ENCODE peak calls at places on chromosome 7, in six cellular contexts. E is IMR-90; T is uterus; G is hepatocyte; Y is tibial artery; N is CD8-positive, alpha-beta T cell. S is an unnamed sample. For H3K4me1, the result is how much of the 10 kb centered on the place peaks cover.

GRCh38 chr7:44637788-44638594 is 31.6 kb downstream of the OGDH start:
- DNase-seq in E (peak), T (peak), G (peak), Y (peak), N (peak), S (no peak)

GRCh38 chr7:112873831-112874553 is 83.8 kb upstream of the TMEM168 start:
- DNase-seq in E (no peak), T (no peak), G (no peak), Y (no peak), N (no peak), S (no peak)

GRCh38 chr7:157347217-157347904 is 10.6 kb downstream of the DNAJB6 start:
- DNase-seq in E (peak), T (peak), G (peak), Y (peak), N (no peak), S (peak)

GRCh38 chr7:140036224-140036651 is 26.5 kb downstream of the PARP12 start:
- DNase-seq in E (no peak), T (no peak), G (no peak), Y (no peak), N (no peak), S (no peak)

GRCh38 chr7:25750738-25751529 is 401.1 kb upstream of the NFE2L3 start:
- DNase-seq in E (no peak), T (no peak), G (no peak), Y (no peak), N (no peak), S (no peak)

GRCh38 chr7:5396999-5397656 is 26.5 kb downstream of the TNRC18 start:
- DNase-seq in E (peak), T (peak), G (peak), Y (peak), N (peak), S (peak)

GRCh38 chr7:4682621-4683042 is 537 bp downstream of the FOXK1 start:
- DNase-seq in E (peak), T (peak), G (peak), Y (peak), N (peak), S (peak)

GRCh38 chr7:66747385-66748126 is 7.0 kb downstream of the RABGEF1 start:
- DNase-seq in E (no peak), T (no peak), G (no peak), Y (no peak), N (no peak), S (no peak)

GRCh38 chr7:149489391-149490024 is 8.1 kb downstream of the ZNF746 start:
- DNase-seq in E (no peak), T (no peak), G (no peak), Y (no peak), N (no peak), S (no peak)

GRCh38 chr7:7534031-7534430 is 1.6 kb downstream of the COL28A1 start:
- DNase-seq in E (no peak), T (no peak), G (no peak), Y (no peak), N (no peak), S (no peak)

GRCh38 chr7:12385364-12385786 is 18.3 kb downstream of the VWDE start:
- DNase-seq in E (no peak), T (no peak), G (no peak), Y (no peak), N (no peak), S (no peak)

GRCh38 chr7:158657189-158657746 is 47.3 kb downstream of the NCAPG2 start:
- DNase-seq in E (no peak), T (no peak), G (no peak), Y (no peak), N (no peak), S (no peak)

GRCh38 chr7:44201813-44202212 is 1.0 kb downstream of the YKT6 start:
- DNase-seq in E (peak), T (no peak), G (no peak), Y (no peak), N (no peak), S (no peak)

GRCh38 chr7:79241288-79242055 is 212.0 kb downstream of the MAGI2 start:
- DNase-seq in E (peak), T (no peak), G (no peak), Y (no peak), N (no peak), S (no peak)

GRCh38 chr7:70717553-70718248 is 414.2 kb upstream of the GALNT17 start:
- DNase-seq in E (no peak), T (no peak), G (no peak), Y (no peak), N (no peak), S (no peak)

GRCh38 chr7:129401968-129402860 is 32.0 kb upstream of the STRIP2 start:
- DNase-seq in E (no peak), T (no peak), G (no peak), Y (no peak), N (no peak), S (no peak)

GRCh38 chr7:46139079-46139478 is 218.0 kb upstream of the IGFBP3 start:
- DNase-seq in E (peak), T (no peak), G (peak), Y (no peak), N (no peak), S (no peak)

GRCh38 chr7:57181281-57181680 is 49.0 kb upstream of the ZNF479 start:
- DNase-seq in E (no peak), T (no peak), G (no peak), Y (no peak), N (no peak), S (no peak)

GRCh38 chr7:117427258-117427701 is at the start of gene ASZ1:
- DNase-seq in E (no peak), T (no peak), G (no peak), Y (no peak), N (no peak), S (no peak)

GRCh38 chr7:148982596-148983219 is 45.6 kb downstream of the PDIA4 start:
- DNase-seq in E (peak), T (no peak), G (peak), Y (no peak), N (no peak), S (no peak)

GRCh38 chr7:25889765-25890164 is 262.2 kb upstream of the NFE2L3 start:
- DNase-seq in E (no peak), T (no peak), G (no peak), Y (no peak), N (no peak), S (no peak)

GRCh38 chr7:159105066-159105780 is 39.4 kb downstream of the VIPR2 start:
- DNase-seq in E (no peak), T (peak), G (no peak), Y (no peak), N (no peak), S (no peak)

GRCh38 chr7:104980969-104981670 is 32.9 kb upstream of the KMT2E start:
- DNase-seq in E (peak), T (no peak), G (peak), Y (no peak), N (no peak), S (no peak)

GRCh38 chr7:1236132-1236655 is 3.5 kb downstream of the UNCX start:
- DNase-seq in E (no peak), T (no peak), G (no peak), Y (no peak), N (no peak), S (no peak)

GRCh38 chr7:49324707-49325106 is 400.4 kb downstream of the CDC14C start:
- DNase-seq in E (no peak), T (no peak), G (no peak), Y (no peak), N (no peak), S (no peak)

GRCh38 chr7:124022551-124022950 is 10.3 kb downstream of the TMEM229A start:
- DNase-seq in E (no peak), T (no peak), G (no peak), Y (no peak), N (no peak), S (no peak)

GRCh38 chr7:74606101-74606908 is 51.2 kb upstream of the GTF2I start:
- DNase-seq in E (no peak), T (no peak), G (peak), Y (no peak), N (peak), S (peak)

GRCh38 chr7:102119213-102119651 is 167.4 kb upstream of the SH2B2 start:
- DNase-seq in E (peak), T (no peak), G (no peak), Y (no peak), N (no peak), S (no peak)

GRCh38 chr7:73738220-73738611 is 386 bp downstream of the ABHD11 start:
- DNase-seq in E (peak), T (peak), G (peak), Y (no peak), N (peak), S (no peak)

GRCh38 chr7:149220534-149220933 is 18.9 kb upstream of the ZNF212 start:
- DNase-seq in E (peak), T (no peak), G (no peak), Y (no peak), N (no peak), S (no peak)

GRCh38 chr7:69575651-69576050 is 22.6 kb upstream of the AUTS2 start:
- DNase-seq in E (no peak), T (no peak), G (no peak), Y (no peak), N (no peak), S (no peak)

GRCh38 chr7:131112431-131112830 is 215.2 kb upstream of the MKLN1 start:
- DNase-seq in E (no peak), T (no peak), G (no peak), Y (no peak), N (no peak), S (no peak)

GRCh38 chr7:131109757-131110293 is 217.9 kb upstream of the MKLN1 start:
- DNase-seq in E (peak), T (peak), G (peak), Y (peak), N (peak), S (peak)

GRCh38 chr7:131110294-131111080 is 217.2 kb upstream of the MKLN1 start:
- DNase-seq in E (peak), T (peak), G (no peak), Y (peak), N (no peak), S (no peak)

GRCh38 chr7:131111792-131112191 is 215.9 kb upstream of the MKLN1 start:
- DNase-seq in E (no peak), T (no peak), G (no peak), Y (no peak), N (no peak), S (no peak)

DNA sequence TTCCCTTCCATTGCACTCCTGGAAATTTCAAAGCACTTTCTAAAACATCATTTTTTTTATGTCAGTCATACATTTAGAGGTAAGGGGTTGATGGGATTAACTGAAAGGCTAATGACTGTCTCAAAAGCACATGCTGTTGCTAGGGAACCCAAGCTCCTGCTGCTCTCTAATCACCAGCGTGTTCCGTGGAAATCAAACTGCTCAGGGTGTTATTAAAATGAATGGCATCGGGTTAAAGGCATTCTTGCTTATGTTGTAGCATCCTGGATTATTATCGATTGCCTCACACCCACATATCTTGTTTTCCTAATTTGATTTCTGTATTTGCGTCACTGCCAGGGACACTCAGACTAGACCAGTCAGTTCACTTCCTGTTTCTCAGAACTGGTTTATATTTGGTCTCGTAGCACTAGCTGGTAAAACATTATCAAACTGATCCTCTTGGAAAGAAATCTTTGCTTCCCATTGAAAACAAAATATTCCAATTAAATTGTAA is 216.5 kb upstream of the MKLN1 start:
- DNase-seq in E (peak), T (peak), G (no peak), Y (no peak), N (no peak), S (no peak)
- H3K27ac ChIP-seq in E (peak), T (peak), G (no peak), Y (peak), N (peak), S (peak)

DNA sequence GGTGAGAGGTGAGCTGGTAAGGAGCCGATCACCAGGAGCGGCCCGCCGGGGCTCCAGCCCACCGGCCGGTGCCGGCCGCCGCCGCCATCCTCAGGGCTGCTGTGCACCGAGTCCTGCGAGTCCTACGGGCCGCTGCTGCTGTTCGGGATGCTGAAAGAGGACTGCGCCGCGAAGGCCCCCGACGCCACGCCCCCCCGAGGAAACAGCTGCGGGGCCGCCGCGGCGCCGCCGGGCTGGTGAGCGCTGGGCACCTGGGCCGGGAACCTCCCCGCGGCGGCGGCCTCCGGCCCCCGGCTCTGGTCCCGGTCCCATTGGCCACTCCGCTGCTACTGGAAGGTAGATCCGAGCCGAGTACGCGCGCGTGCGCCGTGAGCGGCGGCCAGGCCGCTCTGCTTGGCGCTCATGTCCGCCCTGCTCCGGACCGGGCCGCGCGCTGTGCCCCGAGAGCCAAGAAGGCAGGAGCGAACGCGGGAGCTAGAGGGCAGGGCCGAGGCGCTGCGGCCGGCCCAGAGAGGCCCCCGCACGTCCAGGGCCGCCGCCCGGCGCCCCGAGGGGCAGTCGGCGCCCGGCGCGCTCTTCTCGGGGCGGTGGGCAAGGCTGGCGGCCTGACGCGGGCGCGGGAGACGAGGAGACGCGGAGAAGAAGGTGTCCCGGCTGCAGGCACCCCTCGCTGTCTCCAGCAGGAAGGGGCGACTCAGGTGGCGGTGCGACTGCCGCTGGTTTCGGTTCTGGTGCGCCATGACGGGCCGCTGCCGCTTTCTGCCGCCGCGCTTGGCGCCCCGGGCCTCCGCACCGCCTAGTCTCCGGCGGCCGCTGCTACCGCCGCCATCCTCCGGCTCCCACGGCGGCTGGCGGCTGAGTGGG is 121.3 kb upstream of the WIPF3 start:
- DNase-seq in E (peak), T (peak), G (peak), Y (peak), N (peak), S (peak)
- TF ChIP-seq CTCF in E (no peak), T (no peak), G (no peak), Y (no peak), N (no peak), S (no peak)

GRCh38 chr7:141484907-141485306 is 66.3 kb upstream of the AGK start:
- DNase-seq in E (no peak), T (no peak), G (no peak), Y (no peak), N (no peak), S (no peak)
- H3K4me1 ChIP-seq in E (under half), T (under half), G (under half), Y (under half), N (under half), S (under half)

GRCh38 chr7:151597541-151597940 is 77.8 kb upstream of the RHEB start:
- DNase-seq in E (no peak), T (no peak), G (no peak), Y (no peak), N (no peak), S (no peak)
- H3K27ac ChIP-seq in E (no peak), T (no peak), G (no peak), Y (no peak), N (no peak), S (no peak)

GRCh38 chr7:27377988-27378387 is 135.4 kb downstream of the EVX1 start:
- DNase-seq in E (no peak), T (no peak), G (no peak), Y (no peak), N (no peak), S (no peak)
- TF ChIP-seq CTCF in E (no peak), T (no peak), G (no peak), Y (no peak), N (no peak), S (no peak)

S was measured in heart right ventricle.